ENCODE peak calls at places on chromosomes 6 and 20, in nine cellular contexts. B, D, O, G, M, N, V, A and W are unnamed samples.

GRCh38 chr20:62814060-62814708 is 2.7 kb upstream of the COL9A3 start:
- DNase-seq in M (no peak), N (no peak), D (no peak), G (no peak), B (no peak), V (no peak), A (no peak), O (no peak), W (no peak)

GRCh38 chr20:4150095-4150492 is 134.7 kb upstream of the RNF24 start:
- DNase-seq in N (peak), G (no peak), V (no peak), A (no peak), B (no peak), D (no peak), O (no peak), M (no peak), W (peak)

GRCh38 chr6:130223508-130223907 is 757 bp upstream of the SAMD3 start:
- DNase-seq in V (no peak), N (no peak), M (peak), O (no peak), D (peak), A (no peak), B (no peak), G (peak), W (no peak)

GRCh38 chr20:43916875-43917371 is 2.3 kb downstream of the TOX2 start:
- DNase-seq in B (no peak), M (no peak), N (no peak), V (no peak), A (no peak), D (no peak), O (no peak), G (no peak), W (no peak)

GRCh38 chr6:83097204-83097603 is 29.7 kb downstream of the DOP1A start:
- DNase-seq in N (no peak), G (no peak), V (no peak), A (no peak), O (no peak), M (no peak), D (no peak), B (no peak), W (peak)

GRCh38 chr6:134520181-134521115 is 202.5 kb upstream of the SGK1 start:
- DNase-seq in M (no peak), A (no peak), D (no peak), N (no peak), B (peak), O (peak), G (no peak), V (no peak), W (no peak)

GRCh38 chr20:20237093-20237959 is 130.6 kb upstream of the INSM1 start:
- DNase-seq in O (peak), D (no peak), B (peak), V (peak), N (peak), G (peak), M (no peak), A (peak), W (peak)

GRCh38 chr20:19975901-19976300 is 41.3 kb upstream of the NAA20 start:
- DNase-seq in V (no peak), M (no peak), O (no peak), G (no peak), B (peak), D (no peak), A (no peak), N (peak), W (peak)

GRCh38 chr6:66796987-66797386 is 1090.0 kb upstream of the EYS start:
- DNase-seq in G (no peak), D (no peak), B (no peak), V (no peak), O (no peak), A (no peak), M (no peak), N (no peak), W (no peak)

GRCh38 chr6:89161326-89162046 is 15.6 kb downstream of the PM20D2 start:
- DNase-seq in A (no peak), D (no peak), V (no peak), G (no peak), B (no peak), N (no peak), M (no peak), O (peak), W (no peak)

GRCh38 chr6:161319231-161319630 is 45.4 kb upstream of the AGPAT4 start:
- DNase-seq in O (no peak), G (no peak), N (no peak), A (no peak), V (no peak), D (no peak), M (no peak), B (no peak), W (no peak)

GRCh38 chr20:57678340-57678739 is 31.5 kb downstream of the PMEPA1 start:
- DNase-seq in D (no peak), O (no peak), A (no peak), G (no peak), B (no peak), V (no peak), N (no peak), M (no peak), W (no peak)

GRCh38 chr20:56417911-56418310 is 5.9 kb downstream of the CASS4 start:
- DNase-seq in G (no peak), N (no peak), D (no peak), M (no peak), V (no peak), O (no peak), B (no peak), A (no peak), W (no peak)

GRCh38 chr20:3995067-3995748 is 20.1 kb downstream of the RNF24 start:
- DNase-seq in G (no peak), A (no peak), V (no peak), D (no peak), O (no peak), M (no peak), N (peak), B (peak), W (peak)

GRCh38 chr6:151773382-151773781 is 34.1 kb upstream of the ESR1 start:
- DNase-seq in M (no peak), B (no peak), D (no peak), N (no peak), A (no peak), V (no peak), G (no peak), O (no peak), W (no peak)

GRCh38 chr6:45845546-45845945 is 170.1 kb downstream of the CLIC5 start:
- DNase-seq in D (no peak), M (no peak), G (no peak), N (no peak), V (no peak), B (peak), O (no peak), A (no peak), W (no peak)

GRCh38 chr6:158488065-158488464 is 71.8 kb upstream of the TMEM181 start:
- DNase-seq in B (peak), G (no peak), N (peak), V (no peak), O (peak), M (no peak), A (no peak), D (no peak), W (peak)

GRCh38 chr6:36387440-36388303 is at the start of gene ETV7:
- DNase-seq in M (peak), A (no peak), O (no peak), V (no peak), G (peak), N (peak), B (no peak), D (peak), W (no peak)

GRCh38 chr6:126335210-126335609 is 4.7 kb upstream of the CENPW start:
- DNase-seq in N (no peak), G (no peak), M (no peak), O (no peak), B (no peak), V (no peak), D (no peak), A (no peak), W (no peak)

GRCh38 chr6:161031721-161032495 is 40.3 kb downstream of the MAP3K4 start:
- DNase-seq in D (no peak), M (no peak), A (no peak), G (no peak), V (no peak), O (peak), B (peak), N (peak), W (no peak)

GRCh38 chr6:110672122-110672521 is 143.1 kb downstream of the CDK19 start:
- DNase-seq in A (no peak), V (no peak), D (no peak), M (no peak), O (no peak), B (no peak), G (no peak), N (no peak), W (no peak)

GRCh38 chr6:167572841-167573271 is 248.0 kb downstream of the TTLL2 start:
- DNase-seq in V (no peak), G (no peak), M (no peak), O (no peak), B (no peak), N (no peak), D (no peak), A (no peak), W (no peak)

GRCh38 chr6:8279094-8279805 is 156.1 kb downstream of the SLC35B3 start:
- DNase-seq in B (peak), V (no peak), D (no peak), G (no peak), A (no peak), M (no peak), O (no peak), N (no peak), W (peak)

GRCh38 chr6:26304213-26305096 is 60.5 kb upstream of the BTN3A2 start:
- DNase-seq in D (peak), B (peak), N (no peak), A (no peak), V (no peak), O (no peak), M (no peak), G (no peak), W (no peak)

GRCh38 chr20:37204056-37204455 is 24.7 kb upstream of the MROH8 start:
- DNase-seq in A (no peak), B (no peak), M (no peak), V (no peak), O (no peak), D (no peak), N (no peak), G (no peak), W (no peak)

GRCh38 chr20:36830791-36831691 is 44.9 kb upstream of the TLDC2 start:
- DNase-seq in D (peak), N (peak), O (no peak), G (no peak), V (no peak), M (no peak), A (no peak), B (no peak), W (no peak)

GRCh38 chr6:66568271-66568670 is 861.2 kb upstream of the EYS start:
- DNase-seq in V (no peak), G (no peak), O (no peak), D (no peak), A (no peak), M (no peak), N (no peak), B (no peak), W (no peak)

GRCh38 chr6:163329991-163330390 is 84.5 kb upstream of the QKI start:
- DNase-seq in V (no peak), M (no peak), G (no peak), A (no peak), B (no peak), O (no peak), N (no peak), D (no peak), W (no peak)

GRCh38 chr20:5570442-5570841 is 179.8 kb upstream of the SHLD1 start:
- DNase-seq in O (no peak), N (no peak), A (no peak), D (peak), V (no peak), M (no peak), B (no peak), G (no peak), W (no peak)

GRCh38 chr6:87791485-87791884 is 89.5 kb upstream of the AKIRIN2 start:
- DNase-seq in G (no peak), O (no peak), A (no peak), D (no peak), N (no peak), B (no peak), V (no peak), M (no peak), W (no peak)

GRCh38 chr6:33427585-33428218 is 7.8 kb downstream of the SYNGAP1 start:
- DNase-seq in G (peak), B (no peak), V (no peak), M (peak), O (no peak), A (peak), N (peak), D (peak), W (peak)